ENCODE peak calls at places on chromosomes 11 and 22, in ten cellular contexts. One of them, this sample, is unnamed.
A peak's percentile ranks its signal among the peaks of the same experiment; 100 is the strongest.

GRCh38 chr11:8235925-8236324 is 27.8 kb downstream of the LMO1 start:
- DNase-seq in tibial artery: no peak
- DNase-seq in A549: no peak
- DNase-seq in H1: no peak
- DNase-seq in WERI-Rb-1: no peak
- DNase-seq in BE2C: no peak
- DNase-seq in Panc1: no peak
- DNase-seq in uterus: no peak
- DNase-seq in AG04450: no peak
- DNase-seq in body of pancreas: no peak
- DNase-seq in this sample: no peak

GRCh38 chr22:25069758-25070461 is 117.4 kb downstream of the KIAA1671 start:
- DNase-seq in AG04450: no peak
- DNase-seq in body of pancreas: no peak
- DNase-seq in Panc1: no peak
- DNase-seq in uterus: peak; percentile 40
- DNase-seq in WERI-Rb-1: peak; percentile 16
- DNase-seq in H1: no peak
- DNase-seq in tibial artery: peak; percentile 50
- DNase-seq in A549: no peak
- DNase-seq in BE2C: peak; percentile 33
- DNase-seq in this sample: no peak

GRCh38 chr11:112213753-112214152 is 12.5 kb upstream of the PTS start:
- DNase-seq in body of pancreas: no peak
- DNase-seq in tibial artery: no peak
- DNase-seq in A549: no peak
- DNase-seq in uterus: no peak
- DNase-seq in WERI-Rb-1: no peak
- DNase-seq in H1: no peak
- DNase-seq in BE2C: no peak
- DNase-seq in Panc1: no peak
- DNase-seq in AG04450: no peak
- DNase-seq in this sample: no peak

GRCh38 chr11:111983187-111983986 is 41.8 kb upstream of the DLAT start:
- DNase-seq in AG04450: peak; percentile 10
- DNase-seq in Panc1: no peak
- DNase-seq in BE2C: no peak
- DNase-seq in tibial artery: no peak
- DNase-seq in H1: peak; percentile 64
- DNase-seq in body of pancreas: peak; percentile 89
- DNase-seq in uterus: no peak
- DNase-seq in WERI-Rb-1: no peak
- DNase-seq in A549: no peak
- DNase-seq in this sample: no peak

GRCh38 chr11:9604134-9604533 is 30.7 kb downstream of the WEE1 start:
- DNase-seq in A549: no peak
- DNase-seq in H1: no peak
- DNase-seq in uterus: no peak
- DNase-seq in BE2C: no peak
- DNase-seq in Panc1: no peak
- DNase-seq in tibial artery: no peak
- DNase-seq in WERI-Rb-1: no peak
- DNase-seq in AG04450: no peak
- DNase-seq in body of pancreas: no peak
- DNase-seq in this sample: no peak

GRCh38 chr22:24037851-24038765 is 27.0 kb downstream of the CABIN1 start:
- DNase-seq in A549: no peak
- DNase-seq in H1: no peak
- DNase-seq in Panc1: no peak
- DNase-seq in body of pancreas: no peak
- DNase-seq in uterus: no peak
- DNase-seq in WERI-Rb-1: no peak
- DNase-seq in AG04450: no peak
- DNase-seq in tibial artery: no peak
- DNase-seq in BE2C: no peak
- DNase-seq in this sample: no peak

GRCh38 chr22:31750365-31751284 is 693 bp upstream of the PRR14L start:
- DNase-seq in body of pancreas: no peak
- DNase-seq in AG04450: no peak
- DNase-seq in uterus: no peak
- DNase-seq in WERI-Rb-1: no peak
- DNase-seq in BE2C: no peak
- DNase-seq in tibial artery: no peak
- DNase-seq in H1: no peak
- DNase-seq in A549: no peak
- DNase-seq in Panc1: no peak
- DNase-seq in this sample: no peak

GRCh38 chr11:121553806-121554205 is 101.0 kb upstream of the SORL1-AS1 start:
- DNase-seq in Panc1: peak; percentile 58
- DNase-seq in tibial artery: no peak
- DNase-seq in BE2C: no peak
- DNase-seq in body of pancreas: peak; percentile 77
- DNase-seq in WERI-Rb-1: no peak
- DNase-seq in H1: no peak
- DNase-seq in A549: no peak
- DNase-seq in AG04450: no peak
- DNase-seq in uterus: peak; percentile 43
- DNase-seq in this sample: no peak

GRCh38 chr22:45312415-45312814 is 2.7 kb downstream of the FAM118A start:
- DNase-seq in A549: no peak
- DNase-seq in uterus: no peak
- DNase-seq in tibial artery: no peak
- DNase-seq in Panc1: no peak
- DNase-seq in BE2C: no peak
- DNase-seq in WERI-Rb-1: no peak
- DNase-seq in body of pancreas: no peak
- DNase-seq in H1: no peak
- DNase-seq in AG04450: no peak
- DNase-seq in this sample: no peak

GRCh38 chr11:113681711-113682410 is 24.2 kb downstream of the TMPRSS5 start:
- DNase-seq in BE2C: no peak
- DNase-seq in WERI-Rb-1: no peak
- DNase-seq in H1: no peak
- DNase-seq in uterus: no peak
- DNase-seq in body of pancreas: no peak
- DNase-seq in AG04450: no peak
- DNase-seq in tibial artery: no peak
- DNase-seq in Panc1: no peak
- DNase-seq in A549: no peak
- DNase-seq in this sample: no peak

GRCh38 chr11:41497974-41498373 is 38.5 kb upstream of the LRRC4C start:
- DNase-seq in tibial artery: no peak
- DNase-seq in WERI-Rb-1: no peak
- DNase-seq in body of pancreas: no peak
- DNase-seq in uterus: no peak
- DNase-seq in A549: no peak
- DNase-seq in AG04450: no peak
- DNase-seq in BE2C: no peak
- DNase-seq in H1: peak; percentile 53
- DNase-seq in Panc1: no peak
- DNase-seq in this sample: no peak

GRCh38 chr11:69018924-69019323 is 5.9 kb upstream of the MRGPRF start:
- DNase-seq in body of pancreas: no peak
- DNase-seq in WERI-Rb-1: no peak
- DNase-seq in Panc1: no peak
- DNase-seq in A549: no peak
- DNase-seq in uterus: peak; percentile 71
- DNase-seq in tibial artery: peak; percentile 62
- DNase-seq in AG04450: no peak
- DNase-seq in H1: no peak
- DNase-seq in BE2C: no peak
- DNase-seq in this sample: no peak

GRCh38 chr11:8566613-8567210 is 27.3 kb downstream of the STK33 start:
- DNase-seq in WERI-Rb-1: no peak
- DNase-seq in Panc1: peak; percentile 50
- DNase-seq in BE2C: no peak
- DNase-seq in uterus: no peak
- DNase-seq in tibial artery: no peak
- DNase-seq in H1: no peak
- DNase-seq in A549: no peak
- DNase-seq in body of pancreas: no peak
- DNase-seq in AG04450: no peak
- DNase-seq in this sample: no peak

DNA sequence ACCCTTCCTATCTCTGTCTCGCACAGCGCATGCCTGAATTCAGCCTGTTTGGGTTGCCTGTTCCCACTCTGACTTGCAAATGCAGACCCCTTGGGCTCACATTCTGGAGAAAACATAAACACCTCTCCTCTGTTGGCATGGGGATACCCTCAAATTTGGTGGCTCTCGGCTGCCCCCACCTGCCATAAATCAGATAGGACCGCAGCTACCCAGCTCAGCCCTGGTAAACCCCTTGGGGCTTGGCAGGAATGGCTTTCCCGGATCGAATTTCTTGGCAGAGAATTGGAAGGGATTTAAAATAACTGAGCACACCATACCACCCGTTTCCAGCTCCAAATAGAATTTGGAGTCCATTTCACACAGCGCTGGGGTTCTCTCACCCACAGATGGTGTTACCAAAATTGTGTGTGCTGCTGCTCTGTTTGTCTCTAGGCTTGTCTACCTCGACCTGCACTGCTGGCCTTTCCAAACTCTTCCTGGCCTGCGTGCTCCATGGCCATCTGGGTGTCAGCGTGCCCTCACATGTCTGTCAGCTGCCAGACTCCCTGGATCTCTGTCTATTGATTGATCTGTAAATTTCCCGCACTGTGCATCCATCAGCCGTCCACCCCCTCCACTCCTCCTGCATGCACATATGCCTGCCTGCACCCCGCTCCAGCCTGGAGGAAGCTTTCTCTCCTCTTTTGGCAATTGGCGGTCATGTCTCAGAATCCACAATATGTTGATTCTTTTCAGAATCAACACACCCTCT is 134.0 kb downstream of the NTM start:
- DNase-seq in BE2C: no peak
- DNase-seq in WERI-Rb-1: peak; percentile 75
- DNase-seq in A549: peak; percentile 4
- DNase-seq in AG04450: no peak
- DNase-seq in Panc1: no peak
- DNase-seq in uterus: no peak
- DNase-seq in H1: peak; percentile 46
- DNase-seq in tibial artery: no peak
- DNase-seq in body of pancreas: peak; percentile 9
- DNase-seq in this sample: no peak
- H3K4me3 ChIP-seq in BE2C: no peak overlapping the region
- H3K4me3 ChIP-seq in WERI-Rb-1: no peak overlapping the region
- H3K4me3 ChIP-seq in A549: no peak overlapping the region
- H3K4me3 ChIP-seq in AG04450: no peak overlapping the region
- H3K4me3 ChIP-seq in Panc1: no peak overlapping the region
- H3K4me3 ChIP-seq in uterus: no peak overlapping the region
- H3K4me3 ChIP-seq in H1: no peak overlapping the region
- H3K4me3 ChIP-seq in tibial artery: no peak overlapping the region
- H3K4me3 ChIP-seq in body of pancreas: no peak overlapping the region
- H3K4me3 ChIP-seq in this sample: no peak overlapping the region

GRCh38 chr11:119641991-119642745 is 86.8 kb downstream of the NECTIN1 start:
- DNase-seq in tibial artery: no peak
- DNase-seq in uterus: no peak
- DNase-seq in AG04450: no peak
- DNase-seq in WERI-Rb-1: no peak
- DNase-seq in Panc1: peak; percentile 15
- DNase-seq in body of pancreas: no peak
- DNase-seq in A549: peak; percentile 38
- DNase-seq in BE2C: no peak
- DNase-seq in H1: no peak
- DNase-seq in this sample: no peak
- TF ChIP-seq CTCF in tibial artery: peak; percentile 14
- TF ChIP-seq CTCF in uterus: no peak
- TF ChIP-seq CTCF in AG04450: peak; percentile 49
- TF ChIP-seq CTCF in WERI-Rb-1: peak; percentile 80
- TF ChIP-seq CTCF in Panc1: peak; percentile 93
- TF ChIP-seq CTCF in body of pancreas: peak; percentile 49
- TF ChIP-seq CTCF in A549: peak; percentile 47
- TF ChIP-seq CTCF in BE2C: peak; percentile 72
- TF ChIP-seq CTCF in H1: peak; percentile 83
- TF ChIP-seq CTCF in this sample: peak; percentile 52

DNA sequence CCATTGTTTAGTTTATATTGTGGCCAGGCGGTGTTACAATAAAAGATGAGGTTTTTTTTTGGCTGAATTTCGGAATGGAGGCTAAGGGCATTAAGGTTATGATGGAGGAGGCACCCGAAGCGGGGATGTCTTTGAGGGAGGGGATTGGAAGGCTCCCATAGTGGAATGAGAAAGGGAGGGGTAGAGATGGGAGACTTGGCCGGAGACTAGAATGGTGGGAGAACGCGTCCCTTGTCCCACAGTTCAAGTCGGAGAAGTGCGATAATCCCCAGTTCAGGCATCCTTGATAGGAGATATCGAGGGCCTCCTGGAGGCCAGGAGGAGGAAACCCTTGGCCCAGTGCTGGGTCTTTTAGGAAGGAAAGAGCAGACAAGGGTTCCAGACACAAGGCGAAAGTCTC is 21.6 kb downstream of the ZNF195 start:
- DNase-seq in H1: no peak
- DNase-seq in AG04450: no peak
- DNase-seq in body of pancreas: no peak
- DNase-seq in WERI-Rb-1: no peak
- DNase-seq in Panc1: no peak
- DNase-seq in tibial artery: no peak
- DNase-seq in A549: no peak
- DNase-seq in uterus: no peak
- DNase-seq in BE2C: no peak
- DNase-seq in this sample: no peak
- H3K9me3 ChIP-seq in H1: peaks cover 57% of the 10 kb centered on the region
- H3K9me3 ChIP-seq in AG04450: peaks cover 66% of the 10 kb centered on the region
- H3K9me3 ChIP-seq in body of pancreas: peaks cover 36% of the 10 kb centered on the region
- H3K9me3 ChIP-seq in WERI-Rb-1: peaks cover 49% of the 10 kb centered on the region
- H3K9me3 ChIP-seq in Panc1: peaks cover 52% of the 10 kb centered on the region
- H3K9me3 ChIP-seq in tibial artery: peaks cover 55% of the 10 kb centered on the region
- H3K9me3 ChIP-seq in A549: peaks cover 96% of the 10 kb centered on the region
- H3K9me3 ChIP-seq in uterus: peaks cover 25% of the 10 kb centered on the region
- H3K9me3 ChIP-seq in BE2C: no peaks in the 10 kb centered on the region
- H3K9me3 ChIP-seq in this sample: peaks cover 100% of the 10 kb centered on the region

DNA sequence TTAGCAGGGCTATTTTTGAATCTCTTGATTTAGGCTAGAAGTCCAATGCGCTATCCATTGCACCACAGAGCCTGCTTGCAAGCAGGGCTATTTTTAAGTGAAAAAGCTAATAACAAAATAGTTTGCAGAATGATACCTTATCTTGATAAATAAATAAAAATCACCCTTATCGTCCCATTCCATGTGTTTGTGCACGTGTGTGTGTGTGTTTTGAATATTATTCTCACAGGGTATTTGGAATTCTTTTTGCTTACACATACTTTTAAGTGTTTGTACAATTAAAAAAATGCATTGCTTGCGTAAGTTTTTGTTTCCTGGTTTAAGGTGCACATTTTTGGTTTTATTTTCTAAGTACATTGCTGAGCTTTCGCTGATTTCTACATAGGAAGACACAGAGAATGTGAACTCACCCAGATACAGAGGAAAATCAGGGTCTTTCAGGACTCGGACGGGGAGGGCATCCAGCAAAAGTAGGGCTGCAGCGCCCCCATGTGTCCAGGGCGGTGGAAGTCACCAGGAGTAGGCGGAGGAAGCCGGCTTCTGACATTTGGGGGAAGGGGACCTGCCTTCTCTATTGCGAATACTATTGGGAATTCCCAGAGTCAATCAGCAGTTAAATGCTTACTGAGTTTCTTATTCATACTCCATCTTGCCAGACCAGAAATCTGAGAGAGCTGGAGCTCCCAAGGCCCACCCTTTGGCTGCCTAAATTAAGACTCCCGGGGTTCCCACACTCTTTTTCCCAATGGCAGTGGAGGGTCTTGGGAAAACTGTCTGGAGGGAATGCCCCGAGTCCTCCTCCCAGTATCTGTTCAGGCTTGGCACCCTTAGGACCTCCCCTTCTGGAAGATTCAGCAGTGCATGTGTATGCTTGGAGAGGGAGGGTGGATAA is 27.2 kb downstream of the SLC1A2 start:
- DNase-seq in Panc1: peak; percentile 61
- DNase-seq in A549: peak; percentile 78
- DNase-seq in WERI-Rb-1: peak; percentile 82
- DNase-seq in H1: peak; percentile 66
- DNase-seq in tibial artery: peak; percentile 67
- DNase-seq in body of pancreas: peak; percentile 80
- DNase-seq in BE2C: peak; percentile 80
- DNase-seq in uterus: peak; percentile 87
- DNase-seq in AG04450: peak; percentile 72
- DNase-seq in this sample: peak; percentile 75
- H3K4me3 ChIP-seq in Panc1: no peak overlapping the region
- H3K4me3 ChIP-seq in A549: no peak overlapping the region
- H3K4me3 ChIP-seq in WERI-Rb-1: no peak overlapping the region
- H3K4me3 ChIP-seq in H1: no peak overlapping the region
- H3K4me3 ChIP-seq in tibial artery: peak overlapping the region; percentile 13
- H3K4me3 ChIP-seq in body of pancreas: no peak overlapping the region
- H3K4me3 ChIP-seq in BE2C: no peak overlapping the region
- H3K4me3 ChIP-seq in uterus: no peak overlapping the region
- H3K4me3 ChIP-seq in AG04450: no peak overlapping the region
- H3K4me3 ChIP-seq in this sample: no peak overlapping the region

This sample was measured in left ventricle myocardium inferior.